ENCODE peak calls at places on chromosomes 3 and 15, in five cellular contexts. F is effector memory CD4-positive, alpha-beta T cell; X is bronchial epithelial cell; M is adrenal gland; B is heart right ventricle. I is an unnamed sample.

GRCh38 chr3:119173325-119173724 is at the start of gene UPK1B:
- DNase-seq in F (no peak), X (no peak), M (no peak), B (no peak), I (no peak)

GRCh38 chr3:128701342-128702212 is 24.4 kb upstream of the RAB7A start:
- DNase-seq in F (no peak), X (no peak), M (no peak), B (no peak), I (no peak)

GRCh38 chr3:98877132-98877531 is 24.4 kb downstream of the DCBLD2 start:
- DNase-seq in F (no peak), X (peak; percentile 76), M (no peak), B (no peak), I (no peak)

GRCh38 chr3:45261333-45262110 is 35.4 kb upstream of the TMEM158 start:
- DNase-seq in F (no peak), X (no peak), M (no peak), B (no peak), I (no peak)

GRCh38 chr3:135905058-135905724 is 60.3 kb upstream of the PPP2R3A start:
- DNase-seq in F (no peak), X (peak; percentile 38), M (no peak), B (no peak), I (peak; percentile 12)

GRCh38 chr3:119628390-119628789 is 30.7 kb downstream of the PLA1A start:
- DNase-seq in F (no peak), X (no peak), M (no peak), B (no peak), I (no peak)

GRCh38 chr15:96341465-96342142 is 11.1 kb downstream of the NR2F2 start:
- DNase-seq in F (no peak), X (no peak), M (peak; percentile 23), B (no peak), I (peak; percentile 62)

GRCh38 chr3:184659797-184660301 is 52.0 kb downstream of the MAGEF1 start:
- DNase-seq in F (no peak), X (no peak), M (no peak), B (peak; percentile 37), I (no peak)

GRCh38 chr3:43707998-43708397 is 17.3 kb downstream of the ABHD5 start:
- DNase-seq in F (no peak), X (peak; percentile 99), M (no peak), B (no peak), I (peak; percentile 4)

GRCh38 chr3:136957751-136958288 is at the start of gene IL20RB:
- DNase-seq in F (no peak), X (peak; percentile 89), M (no peak), B (no peak), I (peak; percentile 63)

GRCh38 chr3:152127058-152127457 is 141.7 kb upstream of the MBNL1 start:
- DNase-seq in F (no peak), X (no peak), M (no peak), B (no peak), I (no peak)

GRCh38 chr3:154338008-154338407 is 13.7 kb upstream of the DHX36 start:
- DNase-seq in F (no peak), X (no peak), M (no peak), B (no peak), I (no peak)

GRCh38 chr3:59341441-59341840 is 291.6 kb upstream of the CFAP20DC start:
- DNase-seq in F (no peak), X (no peak), M (no peak), B (no peak), I (no peak)

GRCh38 chr3:170038434-170039110 is 777 bp downstream of the GPR160 start:
- DNase-seq in F (peak; percentile 1), X (no peak), M (no peak), B (peak; percentile 15), I (peak; percentile 35)

GRCh38 chr15:62749445-62749844 is 293.1 kb upstream of the TPM1 start:
- DNase-seq in F (no peak), X (no peak), M (no peak), B (no peak), I (peak; percentile 59)

GRCh38 chr3:128681277-128681829 is 30.7 kb upstream of the RPN1 start:
- DNase-seq in F (no peak), X (no peak), M (no peak), B (no peak), I (no peak)

GRCh38 chr3:7518471-7518870 is 657.6 kb downstream of the GRM7 start:
- DNase-seq in F (no peak), X (peak; percentile 31), M (peak; percentile 9), B (no peak), I (peak; percentile 29)

GRCh38 chr15:58951388-58952060 is 18.0 kb upstream of the SLTM start:
- DNase-seq in F (no peak), X (peak; percentile 91), M (no peak), B (no peak), I (peak; percentile 39)

GRCh38 chr15:41286665-41287333 is 45.6 kb downstream of the OIP5 start:
- DNase-seq in F (no peak), X (peak; percentile 64), M (peak; percentile 23), B (no peak), I (no peak)

GRCh38 chr15:35206060-35206675 is 121.1 kb upstream of the NANOGP8 start:
- DNase-seq in F (no peak), X (peak; percentile 15), M (no peak), B (no peak), I (peak; percentile 43)

GRCh38 chr3:81443948-81444347 is 317.5 kb downstream of the GBE1 start:
- DNase-seq in F (no peak), X (peak; percentile 95), M (no peak), B (no peak), I (no peak)

GRCh38 chr3:138774529-138775253 is 60.0 kb downstream of the PIK3CB start:
- DNase-seq in F (no peak), X (peak; percentile 100), M (peak; percentile 77), B (no peak), I (peak; percentile 94)

GRCh38 chr3:99586680-99587079 is 51.7 kb upstream of the COL8A1 start:
- DNase-seq in F (no peak), X (no peak), M (no peak), B (no peak), I (no peak)

DNA sequence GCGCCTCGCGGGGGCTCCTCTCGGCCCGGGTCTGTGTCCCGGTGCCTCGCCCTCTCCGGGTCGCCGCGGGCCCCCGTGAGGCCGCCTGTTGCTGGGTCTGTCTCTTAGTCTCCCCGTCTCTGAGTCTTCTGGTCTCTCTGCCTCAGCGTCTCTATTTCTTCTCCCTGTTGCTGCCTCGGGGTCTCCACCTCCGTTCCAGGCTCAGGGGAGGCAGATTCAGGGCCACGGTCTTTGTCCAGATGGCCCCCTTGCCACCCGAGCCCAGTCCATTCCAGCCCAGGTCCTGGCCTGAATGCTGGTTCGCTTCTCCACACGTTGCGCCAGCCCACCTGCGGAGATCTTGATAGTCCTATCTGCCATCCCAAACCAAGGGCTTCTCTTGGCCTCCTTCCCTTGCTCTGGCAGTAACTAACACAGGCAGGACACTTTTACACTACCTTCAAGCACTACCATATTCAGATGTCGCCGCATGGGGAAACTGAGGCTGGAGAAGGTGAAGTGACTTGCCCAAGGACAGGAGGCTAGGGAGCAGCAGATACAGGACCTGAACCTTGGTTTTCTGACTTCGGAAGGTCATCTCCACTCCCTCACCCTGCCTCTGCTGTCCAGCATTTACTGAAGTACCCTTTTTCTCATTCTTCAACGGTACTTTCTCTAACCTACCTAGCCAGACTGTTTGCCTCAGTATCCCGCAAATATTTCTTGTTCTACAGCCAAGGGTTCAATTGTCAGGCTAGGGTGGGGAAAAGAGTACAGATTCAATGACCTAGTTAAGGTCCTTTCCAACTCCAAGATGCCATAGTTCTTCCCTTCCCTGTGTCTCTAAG is 616 bp upstream of the IGDCC4 start:
- DNase-seq in F (no peak), X (no peak), M (no peak), B (no peak), I (no peak)
- H3K4me3 ChIP-seq in F (no peak overlapping the region), X (no peak overlapping the region), M (no peak overlapping the region), B (peak overlapping the region; percentile 30), I (peak overlapping the region; percentile 33)

GRCh38 chr3:194251461-194251860 is 99.7 kb downstream of the CPN2 start:
- DNase-seq in F (no peak), X (no peak), M (peak; percentile 50), B (no peak), I (no peak)

GRCh38 chr3:194251891-194252560 is 99.1 kb downstream of the CPN2 start:
- DNase-seq in F (no peak), X (no peak), M (no peak), B (no peak), I (no peak)

GRCh38 chr3:194250104-194251002 is 100.8 kb downstream of the CPN2 start:
- DNase-seq in F (no peak), X (no peak), M (no peak), B (peak; percentile 87), I (peak; percentile 96)

GRCh38 chr3:194249323-194250103 is 101.6 kb downstream of the CPN2 start:
- DNase-seq in F (no peak), X (no peak), M (no peak), B (no peak), I (peak; percentile 68)

DNA sequence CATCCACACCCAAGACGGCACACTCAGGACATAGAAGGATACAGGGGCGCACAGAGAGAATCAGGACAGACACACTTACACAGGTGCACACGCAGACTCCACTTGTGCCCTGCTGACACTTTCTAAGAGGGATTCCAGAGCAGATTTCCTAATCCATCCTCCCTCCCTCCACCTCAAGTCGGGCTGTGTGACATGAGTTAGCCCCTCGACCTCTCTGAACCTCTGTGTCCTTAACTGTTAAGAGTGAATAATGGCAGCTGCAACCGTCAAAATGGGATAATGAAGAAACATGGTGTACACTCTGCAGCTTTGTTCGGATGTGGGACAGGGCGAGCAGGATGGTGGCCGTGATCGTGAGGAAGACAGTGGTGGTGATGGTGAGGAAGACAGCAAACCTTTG is 100.1 kb downstream of the CPN2 start:
- DNase-seq in F (no peak), X (no peak), M (no peak), B (no peak), I (no peak)
- H3K4me3 ChIP-seq in F (no peak overlapping the region), X (no peak overlapping the region), M (no peak overlapping the region), B (no peak overlapping the region), I (no peak overlapping the region)

GRCh38 chr3:126526668-126527005 is 2.7 kb downstream of the CHST13 start:
- DNase-seq in F (no peak), X (no peak), M (no peak), B (no peak), I (no peak)

GRCh38 chr3:126525091-126525852 is 1.3 kb downstream of the CHST13 start:
- DNase-seq in F (no peak), X (no peak), M (no peak), B (no peak), I (no peak)

GRCh38 chr3:126523745-126524428 is at the start of gene CHST13:
- DNase-seq in F (no peak), X (peak; percentile 11), M (peak; percentile 49), B (peak; percentile 43), I (peak; percentile 62)

GRCh38 chr3:126525853-126526667 is 2.1 kb downstream of the CHST13 start:
- DNase-seq in F (no peak), X (no peak), M (no peak), B (no peak), I (no peak)

DNA sequence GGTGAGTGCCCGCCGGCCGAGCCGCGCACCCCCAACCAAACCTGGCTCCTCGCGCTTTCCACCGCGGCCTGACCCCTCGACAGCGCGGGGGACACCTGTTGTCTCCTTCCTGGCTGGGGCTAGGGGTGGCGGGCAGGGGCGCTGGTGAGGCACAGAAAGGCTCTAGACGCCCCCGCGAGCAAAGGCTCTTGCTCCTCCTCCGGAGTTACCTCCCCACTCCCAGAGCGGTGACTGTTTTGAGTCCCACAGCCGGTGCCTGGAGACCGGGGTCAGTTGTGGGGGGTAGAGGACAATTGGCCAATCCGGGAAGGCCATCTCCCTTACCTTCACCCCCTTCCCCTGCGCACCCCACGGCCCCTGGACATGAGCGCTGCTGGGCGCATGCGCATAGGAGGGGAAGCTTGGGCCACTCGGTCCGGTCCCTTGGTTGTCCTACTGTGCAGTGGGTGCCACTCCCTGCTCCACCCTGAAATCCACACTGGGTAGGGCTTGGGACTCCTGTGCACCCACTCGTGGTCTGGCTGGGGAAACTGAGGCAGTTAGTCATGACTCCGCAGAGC is 554 bp downstream of the CHST13 start:
- DNase-seq in F (no peak), X (no peak), M (no peak), B (no peak), I (peak; percentile 48)
- H3K4me3 ChIP-seq in F (no peak overlapping the region), X (peak overlapping the region; percentile 18), M (no peak overlapping the region), B (peak overlapping the region; percentile 38), I (peak overlapping the region; percentile 55)

GRCh38 chr3:65443739-65444447 is 594.8 kb downstream of the MAGI1 start:
- DNase-seq in F (no peak), X (no peak), M (no peak), B (no peak), I (peak; percentile 39)
- H3K4me3 ChIP-seq in F (no peak overlapping the region), X (no peak overlapping the region), M (no peak overlapping the region), B (no peak overlapping the region), I (no peak overlapping the region)